ENCODE peak calls at places on chromosome 2, in five cellular contexts. W is nephron progenitor cell, X is germinal center, Y is body of pancreas, G is adrenal gland. Z is an unnamed sample.

GRCh38 chr2:150468350-150468960 is 19.0 kb downstream of the RND3 start:
- DNase-seq in G (no peak), X (no peak), W (no peak), Y (no peak), Z (no peak)

GRCh38 chr2:20430461-20431302 is 16.2 kb upstream of the RHOB start:
- DNase-seq in W (no peak), G (no peak), X (no peak), Y (no peak), Z (no peak)

GRCh38 chr2:10480359-10480949 is 32.3 kb upstream of the ODC1 start:
- DNase-seq in W (no peak), G (no peak), X (no peak), Y (no peak), Z (no peak)

GRCh38 chr2:239721531-239721930 is 303.6 kb downstream of the NDUFA10 start:
- DNase-seq in Y (no peak), G (no peak), W (no peak), X (no peak), Z (no peak)

GRCh38 chr2:24969784-24970183 is 2.0 kb downstream of the DNAJC27 start:
- DNase-seq in W (no peak), Y (no peak), G (no peak), X (no peak), Z (no peak)

GRCh38 chr2:238143239-238143951 is 4.9 kb downstream of the KLHL30 start:
- DNase-seq in X (no peak), G (peak), Y (no peak), W (no peak), Z (peak)

GRCh38 chr2:157839162-157839801 is 36.8 kb downstream of the ACVR1 start:
- DNase-seq in Y (no peak), X (no peak), W (peak), G (peak), Z (peak)

GRCh38 chr2:209525834-209526281 is 102.0 kb downstream of the MAP2 start:
- DNase-seq in W (no peak), G (no peak), Y (no peak), X (no peak), Z (peak)

GRCh38 chr2:234496442-234496834 is 443 bp downstream of the ARL4C start:
- DNase-seq in Y (peak), G (no peak), W (no peak), X (peak), Z (peak)

GRCh38 chr2:154375625-154376020 is 322.9 kb upstream of the KCNJ3 start:
- DNase-seq in Y (no peak), W (peak), G (no peak), X (no peak), Z (peak)

GRCh38 chr2:240558229-240558885 is 569 bp upstream of the ANKMY1 start:
- DNase-seq in X (no peak), G (no peak), W (no peak), Y (no peak), Z (no peak)

GRCh38 chr2:119234021-119235019 is 10.7 kb downstream of the STEAP3 start:
- DNase-seq in X (no peak), Y (peak), W (peak), G (peak), Z (peak)

GRCh38 chr2:166539340-166540162 is 45.5 kb upstream of the SCN7A start:
- DNase-seq in X (peak), W (peak), G (peak), Y (peak), Z (peak)

GRCh38 chr2:233349005-233349998 is 5.0 kb upstream of the DGKD start:
- DNase-seq in X (peak), G (peak), W (peak), Y (no peak), Z (peak)

GRCh38 chr2:45724329-45724728 is 72.9 kb downstream of the PRKCE start:
- DNase-seq in G (no peak), W (no peak), X (no peak), Y (no peak), Z (no peak)

GRCh38 chr2:568639-568963 is 108.6 kb downstream of the TMEM18 start:
- DNase-seq in G (no peak), W (no peak), Y (no peak), X (no peak), Z (no peak)

GRCh38 chr2:208509586-208509985 is 103.0 kb downstream of the PTH2R start:
- DNase-seq in Y (no peak), W (no peak), G (no peak), X (no peak), Z (peak)

GRCh38 chr2:215454519-215454918 is 18.7 kb upstream of the FN1 start:
- DNase-seq in Y (no peak), X (peak), G (peak), W (no peak), Z (peak)

GRCh38 chr2:237177986-237178385 is 92.3 kb downstream of the COPS8 start:
- DNase-seq in X (no peak), W (no peak), Y (no peak), G (no peak), Z (no peak)

GRCh38 chr2:240714747-240715725 is 23.4 kb downstream of the AQP12A start:
- DNase-seq in W (no peak), G (no peak), X (no peak), Y (peak), Z (no peak)

GRCh38 chr2:156903335-156903734 is 354.2 kb upstream of the GALNT5 start:
- DNase-seq in W (no peak), G (no peak), Y (no peak), X (no peak), Z (no peak)

GRCh38 chr2:82143343-82143742 is 1838.8 kb upstream of the LRRTM1 start:
- DNase-seq in X (no peak), G (no peak), Y (no peak), W (no peak), Z (no peak)

GRCh38 chr2:38192046-38192445 is 116.1 kb upstream of the CYP1B1 start:
- DNase-seq in G (no peak), W (no peak), Y (no peak), X (no peak), Z (no peak)

GRCh38 chr2:207258191-207258991 is 92.6 kb upstream of the KLF7 start:
- DNase-seq in Y (no peak), X (no peak), G (peak), W (no peak), Z (no peak)

GRCh38 chr2:136081582-136082210 is 36.3 kb downstream of the CXCR4 start:
- DNase-seq in Y (no peak), W (no peak), G (no peak), X (no peak), Z (no peak)

GRCh38 chr2:156006721-156007618 is 325.6 kb downstream of the NR4A2 start:
- DNase-seq in Y (no peak), G (no peak), W (no peak), X (no peak), Z (no peak)

GRCh38 chr2:47617028-47617427 is 165.9 kb upstream of the MSH6 start:
- DNase-seq in G (no peak), W (no peak), Y (no peak), X (no peak), Z (no peak)

GRCh38 chr2:228624708-228625107 is 443.2 kb upstream of the SPHKAP start:
- DNase-seq in W (no peak), Y (no peak), X (no peak), G (no peak), Z (no peak)

GRCh38 chr2:218990612-218991011 is 2.6 kb downstream of the CRYBA2 start:
- DNase-seq in W (no peak), G (no peak), Y (no peak), X (no peak), Z (no peak)

GRCh38 chr2:235724964-235725603 is 231.2 kb downstream of the AGAP1 start:
- DNase-seq in W (no peak), G (peak), X (no peak), Y (peak), Z (no peak)

GRCh38 chr2:147910990-147911473 is 66.2 kb downstream of the ACVR2A start:
- DNase-seq in G (peak), Y (no peak), X (peak), W (peak), Z (peak)

GRCh38 chr2:128396500-128396891 is 77.8 kb upstream of the HS6ST1 start:
- DNase-seq in Y (no peak), X (no peak), W (peak), G (no peak), Z (peak)

GRCh38 chr2:134086594-134087219 is 167.2 kb upstream of the MGAT5 start:
- DNase-seq in X (no peak), Y (no peak), G (no peak), W (no peak), Z (no peak)

GRCh38 chr2:121532347-121532766 is 1.7 kb downstream of the RNU4ATAC start:
- DNase-seq in Y (no peak), X (no peak), W (no peak), G (no peak), Z (peak)

GRCh38 chr2:26979761-26980160 is 9.3 kb downstream of the MAPRE3 start:
- DNase-seq in W (no peak), G (no peak), X (no peak), Y (no peak), Z (no peak)

GRCh38 chr2:128017561-128017960 is 10.3 kb downstream of the SAP130 start:
- DNase-seq in G (no peak), X (no peak), Y (no peak), W (no peak), Z (no peak)

GRCh38 chr2:98269274-98269673 is 77.0 kb upstream of the CNGA3 start:
- DNase-seq in Y (peak), W (no peak), X (peak), G (peak), Z (peak)